ENCODE peak calls at places on chromosomes 7 and 10, in five cellular contexts. G is stimulated activated naive CD4-positive, alpha-beta T cell; Y is omental fat pad; H is hippocampal formation; P is tibial artery. R is an unnamed sample.

GRCh38 chr7:30973791-30974604 is 10.2 kb downstream of the GHRHR start:
- DNase-seq in G (no peak), Y (no peak), H (no peak), P (no peak), R (no peak)

GRCh38 chr7:128053023-128053422 is 21.8 kb upstream of the LRRC4 start:
- DNase-seq in G (peak), Y (no peak), H (no peak), P (no peak), R (no peak)

GRCh38 chr10:22022257-22023051 is 18.9 kb upstream of the DNAJC1 start:
- DNase-seq in G (peak), Y (no peak), H (no peak), P (peak), R (peak)

GRCh38 chr7:90320801-90321494 is at the start of gene FAM237B:
- DNase-seq in G (no peak), Y (no peak), H (no peak), P (no peak), R (no peak)

GRCh38 chr10:46268076-46268881 is 18.5 kb upstream of the ANTXRL start:
- DNase-seq in G (peak), Y (no peak), H (no peak), P (no peak), R (no peak)

GRCh38 chr10:92757066-92757716 is 67.4 kb downstream of the HHEX start:
- DNase-seq in G (no peak), Y (no peak), H (peak), P (peak), R (peak)

GRCh38 chr7:47565841-47566240 is 16.1 kb downstream of the TNS3 start:
- DNase-seq in G (no peak), Y (no peak), H (no peak), P (no peak), R (no peak)

GRCh38 chr7:27113991-27114866 is 11.7 kb upstream of the HOXA2 start:
- DNase-seq in G (no peak), Y (no peak), H (no peak), P (no peak), R (no peak)

GRCh38 chr10:133335238-133336122 is 1.2 kb downstream of the CALY start:
- DNase-seq in G (peak), Y (no peak), H (no peak), P (no peak), R (peak)

GRCh38 chr7:134528749-134529148 is 1.4 kb downstream of the AKR1B10 start:
- DNase-seq in G (no peak), Y (no peak), H (no peak), P (no peak), R (no peak)

GRCh38 chr7:114921636-114922150 is at the start of gene MDFIC:
- DNase-seq in G (no peak), Y (no peak), H (no peak), P (no peak), R (no peak)

GRCh38 chr10:102656791-102657371 is 12.6 kb downstream of the TRIM8 start:
- DNase-seq in G (no peak), Y (no peak), H (no peak), P (no peak), R (no peak)

GRCh38 chr7:27868117-27868516 is 128.2 kb downstream of the TAX1BP1 start:
- DNase-seq in G (no peak), Y (no peak), H (no peak), P (no peak), R (no peak)

GRCh38 chr10:47380341-47381215 is 3.5 kb downstream of the ZNF488 start:
- DNase-seq in G (no peak), Y (no peak), H (no peak), P (peak), R (no peak)

GRCh38 chr7:30423793-30424505 is 54.6 kb downstream of the NOD1 start:
- DNase-seq in G (no peak), Y (no peak), H (no peak), P (no peak), R (no peak)

GRCh38 chr10:3887885-3888476 is 103.0 kb upstream of the KLF6 start:
- DNase-seq in G (no peak), Y (no peak), H (no peak), P (peak), R (no peak)

GRCh38 chr7:156857757-156858156 is 35.2 kb downstream of the LMBR1 start:
- DNase-seq in G (no peak), Y (no peak), H (no peak), P (no peak), R (no peak)

GRCh38 chr10:29634764-29635625 is at the start of gene SVIL:
- DNase-seq in G (no peak), Y (no peak), H (no peak), P (peak), R (peak)

GRCh38 chr7:156487811-156488523 is 152.6 kb upstream of the RNF32 start:
- DNase-seq in G (no peak), Y (no peak), H (no peak), P (no peak), R (no peak)

GRCh38 chr10:42933454-42934340 is 143.2 kb upstream of the RET start:
- DNase-seq in G (peak), Y (no peak), H (no peak), P (no peak), R (no peak)

GRCh38 chr10:132919374-132920100 is 22.8 kb downstream of the CFAP46 start:
- DNase-seq in G (no peak), Y (no peak), H (no peak), P (no peak), R (no peak)

GRCh38 chr10:5343561-5343960 is 21.2 kb upstream of the UCN3 start:
- DNase-seq in G (no peak), Y (no peak), H (no peak), P (no peak), R (no peak)

GRCh38 chr7:134453526-134453925 is 5.4 kb downstream of the AKR1B1 start:
- DNase-seq in G (no peak), Y (no peak), H (no peak), P (no peak), R (no peak)

GRCh38 chr10:118798186-118798811 is 43.5 kb upstream of the CACUL1 start:
- DNase-seq in G (no peak), Y (no peak), H (no peak), P (no peak), R (no peak)

GRCh38 chr7:96266015-96266414 is 55.9 kb downstream of the SLC25A13 start:
- DNase-seq in G (no peak), Y (no peak), H (no peak), P (no peak), R (no peak)

GRCh38 chr10:6694447-6695155 is 114.5 kb upstream of the PRKCQ start:
- DNase-seq in G (no peak), Y (no peak), H (no peak), P (no peak), R (no peak)

GRCh38 chr7:158080899-158081445 is 506.7 kb downstream of the PTPRN2 start:
- DNase-seq in G (no peak), Y (no peak), H (no peak), P (no peak), R (no peak)

GRCh38 chr10:30534465-30535144 is 94.9 kb downstream of the LYZL2 start:
- DNase-seq in G (peak), Y (peak), H (peak), P (peak), R (peak)

GRCh38 chr10:649798-650690 is 39.4 kb downstream of the DIP2C start:
- DNase-seq in G (no peak), Y (no peak), H (no peak), P (no peak), R (no peak)

GRCh38 chr10:124754227-124754626 is 10.0 kb upstream of the FAM53B start:
- DNase-seq in G (no peak), Y (no peak), H (no peak), P (no peak), R (no peak)

GRCh38 chr10:5522913-5523560 is 1.7 kb upstream of the CALML3 start:
- DNase-seq in G (no peak), Y (no peak), H (no peak), P (no peak), R (no peak)

GRCh38 chr10:25125151-25125550 is 49.6 kb upstream of the GPR158 start:
- DNase-seq in G (no peak), Y (no peak), H (no peak), P (no peak), R (no peak)

GRCh38 chr10:93288679-93289634 is 193.2 kb downstream of the MYOF start:
- DNase-seq in G (peak), Y (peak), H (peak), P (peak), R (peak)

GRCh38 chr7:151637781-151638261 is 118.1 kb upstream of the RHEB start:
- DNase-seq in G (no peak), Y (no peak), H (no peak), P (peak), R (no peak)

GRCh38 chr10:24824536-24824935 is 100.8 kb upstream of the ARHGAP21 start:
- DNase-seq in G (no peak), Y (no peak), H (no peak), P (no peak), R (no peak)